ENCODE peak calls at places on chromosomes 4 and X, in five cellular contexts. C is HCT116; H is effector memory CD4-positive, alpha-beta T cell; P is fibroblast of mammary gland; M is HL-60. A is an unnamed sample.

GRCh38 chr4:75511841-75512240 is 2.4 kb downstream of the RCHY1 start:
- DNase-seq in C (no peak), H (no peak), P (no peak), M (peak; percentile 43), A (no peak)

GRCh38 chr4:139838811-139839210 is 173.2 kb downstream of the MGST2 start:
- DNase-seq in C (no peak), H (no peak), P (peak; percentile 19), M (no peak), A (no peak)

GRCh38 chr4:138392751-138393308 is 150.7 kb upstream of the SLC7A11 start:
- DNase-seq in C (no peak), H (no peak), P (no peak), M (no peak), A (no peak)

GRCh38 chr4:92387459-92388069 is 83.8 kb downstream of the GRID2 start:
- DNase-seq in C (peak; percentile 68), H (no peak), P (peak; percentile 50), M (no peak), A (peak; percentile 22)

GRCh38 chr4:106365613-106366012 is 3.0 kb downstream of the GIMD1 start:
- DNase-seq in C (no peak), H (no peak), P (peak; percentile 92), M (peak; percentile 23), A (no peak)

GRCh38 chrX:17028381-17028780 is 81.9 kb downstream of the REPS2 start:
- DNase-seq in C (no peak), H (no peak), P (peak; percentile 53), M (no peak), A (no peak)

GRCh38 chr4:173500841-173501591 is 29.0 kb downstream of the HAND2 start:
- DNase-seq in C (no peak), H (no peak), P (no peak), M (no peak), A (peak; percentile 26)

GRCh38 chr4:158580064-158580463 is 58.4 kb downstream of the RXFP1 start:
- DNase-seq in C (no peak), H (no peak), P (no peak), M (no peak), A (no peak)

GRCh38 chr4:145907827-145908226 is 30.8 kb downstream of the ZNF827 start:
- DNase-seq in C (no peak), H (no peak), P (no peak), M (no peak), A (no peak)

GRCh38 chr4:46931981-46932380 is 22.9 kb upstream of the COX7B2 start:
- DNase-seq in C (no peak), H (no peak), P (peak; percentile 36), M (peak; percentile 8), A (no peak)

GRCh38 chr4:83626245-83626843 is 90.4 kb downstream of the GPAT3 start:
- DNase-seq in C (no peak), H (no peak), P (no peak), M (no peak), A (no peak)

GRCh38 chrX:153190384-153190783 is 11.3 kb downstream of the MAGEA1 start:
- DNase-seq in C (no peak), H (no peak), P (no peak), M (no peak), A (no peak)

GRCh38 chrX:67692246-67692645 is 148.4 kb downstream of the AR start:
- DNase-seq in C (no peak), H (no peak), P (peak; percentile 60), M (no peak), A (no peak)

GRCh38 chrX:132435222-132435621 is 53.6 kb downstream of the MBNL3 start:
- DNase-seq in C (no peak), H (no peak), P (peak; percentile 69), M (no peak), A (no peak)

GRCh38 chr4:98262431-98262830 is 1.2 kb downstream of the RAP1GDS1 start:
- DNase-seq in C (no peak), H (no peak), P (peak; percentile 8), M (no peak), A (no peak)

GRCh38 chrX:110045421-110045820 is 42.5 kb downstream of the TMEM164 start:
- DNase-seq in C (no peak), H (no peak), P (no peak), M (no peak), A (no peak)

GRCh38 chr4:68368566-68369473 is 18.9 kb upstream of the YTHDC1 start:
- DNase-seq in C (no peak), H (no peak), P (peak; percentile 33), M (no peak), A (no peak)

GRCh38 chr4:121457278-121457875 is 76.6 kb upstream of the QRFPR start:
- DNase-seq in C (no peak), H (no peak), P (no peak), M (no peak), A (no peak)

GRCh38 chr4:45063701-45064100 is 337.3 kb upstream of the GNPDA2 start:
- DNase-seq in C (no peak), H (no peak), P (no peak), M (no peak), A (no peak)

GRCh38 chrX:54529166-54529558 is 857 bp upstream of the GNL3L start:
- DNase-seq in C (no peak), H (no peak), P (no peak), M (no peak), A (no peak)

DNA sequence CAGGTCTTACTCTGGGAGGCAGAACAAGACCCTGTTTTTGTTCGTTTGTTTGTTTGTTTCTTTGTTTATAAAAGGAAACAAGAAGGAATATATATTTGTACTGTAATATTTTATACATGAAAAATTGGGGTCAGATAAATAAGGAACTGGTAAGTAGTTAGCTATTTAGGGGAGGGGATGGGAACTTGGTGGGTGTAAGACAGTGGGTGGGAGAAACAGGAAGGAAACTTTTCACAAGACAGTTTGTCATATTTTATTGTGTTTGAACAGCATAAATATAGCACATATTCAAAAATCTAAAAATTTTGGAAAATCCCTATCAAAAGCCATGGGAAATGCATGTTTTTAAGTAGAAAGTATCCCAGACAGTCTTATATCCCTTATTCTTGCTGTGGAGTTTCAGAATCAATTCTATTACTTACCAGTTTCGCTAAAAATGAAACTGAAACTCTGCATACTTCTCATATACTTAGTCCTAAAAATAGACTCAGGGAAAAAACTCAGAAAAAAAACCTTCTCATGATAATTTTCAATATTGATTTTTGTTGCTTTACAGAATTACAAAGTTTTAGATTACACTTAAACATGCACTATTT is 22.3 kb upstream of the RASGEF1B start:
- DNase-seq in C (no peak), H (no peak), P (no peak), M (no peak), A (peak; percentile 28)
- H3K4me3 ChIP-seq in C (no peak overlapping the region), H (peak overlapping the region; percentile 35), P (no peak overlapping the region), M (no peak overlapping the region), A (peak overlapping the region; percentile 79)

GRCh38 chr4:41214158-41215146 is at the start of gene APBB2:
- DNase-seq in C (peak; percentile 93), H (no peak), P (peak; percentile 95), M (peak; percentile 69), A (peak; percentile 32)

GRCh38 chr4:41213563-41214157 is 682 bp downstream of the APBB2 start:
- DNase-seq in C (no peak), H (no peak), P (no peak), M (no peak), A (no peak)

GRCh38 chr4:41209901-41210300 is 4.4 kb downstream of the APBB2 start:
- DNase-seq in C (no peak), H (no peak), P (no peak), M (no peak), A (no peak)

GRCh38 chr4:41215155-41215554 is 813 bp upstream of the APBB2 start:
- DNase-seq in C (no peak), H (no peak), P (no peak), M (no peak), A (no peak)

DNA sequence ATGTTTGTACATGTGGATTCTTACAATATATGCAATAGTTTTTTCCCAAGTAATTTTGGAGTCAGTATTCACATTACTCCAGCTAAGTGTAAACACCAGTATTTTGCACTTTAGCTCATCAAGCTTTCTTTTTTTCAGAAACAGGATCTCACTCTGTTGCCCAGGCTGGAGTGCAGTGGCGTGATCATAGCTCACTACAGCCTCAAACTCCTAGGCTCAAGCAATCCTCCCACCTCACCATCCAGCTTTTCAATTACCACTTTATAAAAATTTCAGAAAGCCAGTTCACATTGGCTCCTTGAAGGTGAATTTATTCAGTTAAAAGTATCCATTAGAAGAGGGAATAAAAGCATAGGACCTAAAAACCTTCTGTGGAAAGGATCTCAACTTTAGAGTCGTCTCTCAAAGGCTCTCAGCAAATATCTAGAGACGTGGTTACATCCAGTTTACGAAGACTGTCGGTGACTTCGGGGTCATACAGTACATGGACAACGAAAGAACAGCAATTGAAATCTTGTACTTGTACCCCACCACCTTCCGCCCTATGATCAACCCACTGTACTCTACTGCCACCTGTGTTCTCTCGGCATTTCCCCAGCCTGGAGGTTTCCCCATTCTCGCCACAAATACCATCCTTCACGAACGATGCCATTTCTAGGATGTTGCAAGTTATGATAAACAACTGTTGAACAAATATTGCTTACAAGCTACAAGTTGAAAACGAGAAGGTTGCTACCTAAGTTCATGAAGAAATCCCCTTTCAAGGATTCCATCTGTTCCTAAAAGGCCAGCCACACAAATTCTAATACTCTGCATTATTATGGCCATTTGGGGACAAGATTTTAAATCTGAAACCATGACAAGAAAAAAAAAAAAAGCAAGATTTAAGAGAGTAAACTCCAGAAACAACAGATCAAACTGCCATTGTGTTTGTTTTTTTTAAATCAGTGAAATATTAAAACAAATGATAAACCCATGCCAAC is 1.8 kb downstream of the APBB2 start:
- DNase-seq in C (no peak), H (no peak), P (peak; percentile 78), M (no peak), A (no peak)
- H3K4me3 ChIP-seq in C (peak overlapping the region; percentile 92), H (no peak overlapping the region), P (peak overlapping the region; percentile 95), M (no peak overlapping the region), A (no peak overlapping the region)

DNA sequence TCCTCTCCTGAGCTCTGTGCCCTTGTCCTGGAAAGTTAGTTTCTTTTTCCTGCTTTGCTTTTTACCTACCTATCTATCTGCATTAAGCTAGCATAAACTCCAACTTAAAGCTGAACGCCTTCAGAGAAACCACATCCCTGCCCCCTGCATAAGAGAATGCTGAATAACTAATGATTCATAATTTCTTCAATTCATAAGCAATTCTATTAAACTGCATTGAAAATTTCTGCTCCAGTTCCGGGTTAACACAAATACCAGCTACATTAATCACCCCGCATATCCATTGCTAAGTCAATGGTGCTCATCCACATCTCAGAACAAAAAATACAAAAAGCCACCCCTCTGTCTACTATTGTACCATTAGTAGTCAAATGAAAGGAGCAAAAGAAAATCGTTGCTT is 107.0 kb downstream of the ELOVL6 start:
- DNase-seq in C (peak; percentile 64), H (no peak), P (peak; percentile 81), M (no peak), A (no peak)
- H3K4me3 ChIP-seq in C (peak overlapping the region; percentile 23), H (no peak overlapping the region), P (no peak overlapping the region), M (no peak overlapping the region), A (no peak overlapping the region)

DNA sequence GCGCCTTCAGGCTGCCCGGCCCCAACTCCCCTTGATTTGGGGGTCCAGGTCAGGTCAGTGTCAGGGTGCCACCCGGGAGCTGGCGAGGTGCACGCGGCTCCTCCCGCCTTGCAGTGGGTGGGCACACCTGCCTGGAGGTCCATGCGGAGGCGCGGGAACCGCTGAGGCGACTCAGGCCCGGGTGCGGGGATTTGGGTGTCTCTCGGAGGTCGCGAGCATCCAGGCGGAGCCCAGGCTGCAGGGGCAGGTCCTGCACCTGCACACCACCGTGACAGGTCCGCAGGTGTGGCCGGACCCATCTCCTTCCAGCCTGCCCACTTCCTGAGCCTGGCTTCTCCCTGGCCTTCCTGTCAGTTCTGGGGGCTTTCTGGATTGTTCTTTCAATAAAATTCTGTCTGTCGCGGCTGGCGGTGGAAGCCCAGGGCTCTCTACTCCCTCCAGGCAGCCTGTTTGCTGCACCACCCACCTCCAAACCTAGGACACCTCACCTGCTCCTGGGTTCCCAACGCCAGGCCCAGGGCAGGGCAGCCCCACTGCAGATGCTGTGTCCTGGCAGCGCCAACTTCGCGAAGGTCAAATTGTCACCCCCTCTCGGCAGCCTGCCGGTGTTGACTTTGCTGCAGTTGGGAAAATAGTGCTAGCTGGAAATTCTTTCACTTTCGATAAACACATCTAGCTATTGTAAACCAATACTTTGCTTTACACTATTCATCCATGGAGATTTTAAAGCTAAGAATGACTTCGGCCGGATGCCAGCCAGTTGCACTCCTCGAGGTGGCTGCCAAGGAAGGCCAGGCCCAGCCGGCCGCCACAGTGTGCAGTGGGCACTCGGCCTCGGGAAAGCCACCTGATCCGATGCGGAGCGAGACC is 35.9 kb downstream of the FGFRL1 start:
- DNase-seq in C (no peak), H (no peak), P (no peak), M (no peak), A (no peak)
- H3K4me3 ChIP-seq in C (peak overlapping the region; percentile 47), H (no peak overlapping the region), P (no peak overlapping the region), M (no peak overlapping the region), A (no peak overlapping the region)

A was measured in CD4-positive, CD25-positive, alpha-beta regulatory T cell.